ENCODE peak calls at places on chromosomes 12 and 14, in seven cellular contexts. E, G, R, Z, H, T and Q are unnamed samples. For H3K4me1, the result is how much of the 10 kb centered on the place peaks cover.

GRCh38 chr14:81269100-81269978 is 48.6 kb upstream of the GTF2A1 start:
- DNase-seq in H (peak), Z (no peak), T (peak), R (no peak), E (peak), G (no peak), Q (no peak)

GRCh38 chr12:130433834-130434233 is 96.1 kb downstream of the PIWIL1 start:
- DNase-seq in H (no peak), G (no peak), T (no peak), R (no peak), E (no peak), Z (peak), Q (no peak)

GRCh38 chr12:24861751-24862575 is 86.9 kb downstream of the BCAT1 start:
- DNase-seq in Z (no peak), T (peak), G (no peak), R (no peak), H (no peak), E (peak), Q (no peak)

GRCh38 chr14:73269729-73270651 is 32.7 kb downstream of the PAPLN start:
- DNase-seq in H (no peak), E (no peak), T (peak), G (peak), R (peak), Z (no peak), Q (no peak)

GRCh38 chr12:2845280-2845679 is 10.4 kb upstream of the NRIP2 start:
- DNase-seq in E (no peak), R (no peak), Z (no peak), T (no peak), H (no peak), G (peak), Q (no peak)

GRCh38 chr12:106137456-106138278 is 1.1 kb downstream of the NUAK1 start:
- DNase-seq in Z (no peak), H (no peak), R (no peak), T (no peak), E (no peak), G (no peak), Q (no peak)

GRCh38 chr12:44618960-44619359 is 257.2 kb downstream of the NELL2 start:
- DNase-seq in G (no peak), R (no peak), H (no peak), Z (no peak), T (no peak), E (no peak), Q (no peak)

GRCh38 chr12:14886271-14886670 is 617 bp upstream of the MGP start:
- DNase-seq in E (peak), G (no peak), Z (no peak), T (no peak), R (no peak), H (no peak), Q (no peak)

GRCh38 chr12:92571169-92571568 is 131.6 kb upstream of the PLEKHG7 start:
- DNase-seq in G (no peak), R (no peak), H (no peak), E (no peak), Z (no peak), T (no peak), Q (no peak)

GRCh38 chr12:111789779-111790178 is 23.0 kb downstream of the ALDH2 start:
- DNase-seq in E (no peak), Z (no peak), G (no peak), T (no peak), H (no peak), R (no peak), Q (no peak)

GRCh38 chr12:87117516-87117915 is 861.3 kb upstream of the MGAT4C start:
- DNase-seq in E (no peak), Z (no peak), R (no peak), G (no peak), H (no peak), T (no peak), Q (no peak)

GRCh38 chr12:109291531-109292341 is 17.3 kb downstream of the FOXN4 start:
- DNase-seq in G (peak), H (no peak), E (no peak), R (no peak), Z (no peak), T (peak), Q (no peak)

GRCh38 chr12:31578632-31579031 is 12.3 kb downstream of the DENND5B start:
- DNase-seq in H (no peak), R (no peak), G (peak), E (no peak), T (no peak), Z (no peak), Q (no peak)

GRCh38 chr14:69345402-69345801 is 52.7 kb downstream of the ERH start:
- DNase-seq in E (no peak), R (no peak), H (no peak), Z (no peak), G (no peak), T (no peak), Q (no peak)

GRCh38 chr14:33315217-33315616 is 376.5 kb downstream of the NPAS3 start:
- DNase-seq in Z (no peak), T (no peak), R (no peak), G (no peak), E (no peak), H (no peak), Q (no peak)

GRCh38 chr14:85438613-85439012 is 91.3 kb upstream of the FLRT2 start:
- DNase-seq in Z (no peak), H (no peak), T (no peak), G (no peak), E (no peak), R (no peak), Q (no peak)

DNA sequence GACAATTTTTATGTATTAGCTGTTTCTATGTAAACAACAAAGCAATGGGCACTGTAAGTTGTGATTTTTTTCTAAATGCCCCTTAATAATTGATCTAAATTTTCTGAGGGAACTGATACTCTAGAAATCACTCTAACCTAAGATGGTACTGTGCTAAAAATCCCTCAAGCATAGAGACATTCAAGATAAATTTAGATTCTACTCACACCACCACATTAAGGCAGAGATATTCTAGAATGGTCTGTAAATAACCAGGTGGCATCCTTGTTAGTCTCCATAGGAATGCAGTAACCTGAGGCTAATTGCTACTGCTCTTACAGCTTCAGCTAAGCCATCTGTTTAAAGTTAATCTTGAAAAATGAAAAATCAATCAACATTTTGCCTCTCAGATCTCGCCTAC is 87.3 kb downstream of the SLC41A2 start:
- DNase-seq in G (no peak), Z (no peak), T (no peak), R (no peak), E (no peak), H (no peak), Q (no peak)
- H3K4me1 ChIP-seq in G (under half), Z (under half), T (under half), R (under half), E (under half), H (under half), Q (under half)

GRCh38 chr14:52079239-52079956 is 10.5 kb upstream of the NID2 start:
- DNase-seq in T (no peak), G (no peak), E (peak), Z (no peak), H (no peak), R (no peak), Q (no peak)
- H3K4me1 ChIP-seq in T (under half), G (under half), E (half or more), Z (under half), H (under half), R (under half), Q (under half)

GRCh38 chr12:46664771-46665287 is 161.0 kb downstream of the SLC38A4 start:
- DNase-seq in E (peak), G (no peak), Z (no peak), R (no peak), H (no peak), T (peak), Q (no peak)
- H3K4me1 ChIP-seq in E (half or more), G (under half), Z (under half), R (under half), H (under half), T (under half), Q (under half)

DNA sequence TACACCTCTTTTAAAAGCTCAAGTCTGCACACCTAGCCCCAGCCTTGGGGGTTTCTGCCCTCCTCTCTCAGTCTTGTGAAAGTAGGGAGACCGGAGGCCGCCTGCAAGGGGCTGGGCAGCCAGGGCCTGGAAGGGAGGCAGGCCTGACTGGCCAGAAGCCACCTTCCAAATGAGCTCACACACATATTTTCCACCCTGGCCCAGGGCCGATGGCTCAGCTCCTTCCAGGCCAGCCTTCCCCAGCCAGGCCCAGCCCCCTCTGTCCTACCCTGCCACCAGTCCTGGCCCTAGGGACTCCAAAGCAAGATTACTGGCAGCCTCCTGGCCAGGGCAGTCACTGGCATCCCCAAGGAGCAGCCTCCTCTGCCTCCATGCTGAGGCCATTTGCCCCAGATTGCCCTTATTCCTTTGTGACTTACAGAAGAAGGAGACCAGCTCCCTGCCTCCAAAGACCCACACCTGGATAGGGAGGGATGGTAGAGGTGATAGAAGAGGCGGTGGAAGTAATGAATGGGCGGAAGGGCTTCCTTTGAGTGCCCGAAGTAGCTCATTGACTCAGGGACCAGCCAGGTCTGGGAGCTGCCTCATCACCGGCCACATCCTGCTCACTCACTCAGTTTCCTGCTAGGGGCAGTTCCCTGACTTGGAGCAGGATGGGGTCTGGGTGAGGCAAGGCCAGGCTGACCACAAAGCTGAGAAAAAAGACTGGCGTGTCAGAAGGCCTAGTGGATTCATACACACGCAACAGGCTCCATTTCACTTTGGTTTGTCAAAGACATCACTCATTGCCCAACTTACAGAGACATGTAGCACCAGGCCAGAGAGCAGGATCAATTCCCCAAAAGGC is 14.8 kb downstream of the MMP14 start:
- DNase-seq in R (peak), Z (peak), E (peak), T (peak), G (peak), H (no peak), Q (no peak)
- H3K4me1 ChIP-seq in R (half or more), Z (under half), E (half or more), T (under half), G (under half), H (under half), Q (under half)

GRCh38 chr12:95997276-95997675 is 1.1 kb upstream of the HAL start:
- DNase-seq in G (no peak), T (no peak), R (no peak), H (no peak), E (peak), Z (no peak), Q (no peak)
- H3K4me1 ChIP-seq in G (under half), T (under half), R (under half), H (under half), E (under half), Z (under half), Q (under half)